ENCODE peak calls at places on chromosomes 16 and 17, in four cellular contexts. One of them, this sample, is unnamed.
A peak's percentile ranks its signal among the peaks of the same experiment; 100 is the strongest.

GRCh38 chr16:27529962-27530361 is 19.8 kb downstream of the GTF3C1 start:
- DNase-seq in neural crest cell: no peak
- DNase-seq in GM10248: no peak
- DNase-seq in activated CD8-positive, alpha-beta T cell treated with anti-CD3 and anti-CD28 coated beads for 36 hours: no peak
- DNase-seq in this sample: no peak

GRCh38 chr16:50679266-50679665 is 1.8 kb downstream of the SNX20 start:
- DNase-seq in neural crest cell: no peak
- DNase-seq in GM10248: no peak
- DNase-seq in activated CD8-positive, alpha-beta T cell treated with anti-CD3 and anti-CD28 coated beads for 36 hours: no peak
- DNase-seq in this sample: no peak

GRCh38 chr17:43368740-43369506 is 29.9 kb upstream of the ARL4D start:
- DNase-seq in neural crest cell: peak; percentile 53
- DNase-seq in GM10248: peak; percentile 56
- DNase-seq in activated CD8-positive, alpha-beta T cell treated with anti-CD3 and anti-CD28 coated beads for 36 hours: peak; percentile 70
- DNase-seq in this sample: peak; percentile 62

GRCh38 chr16:70689970-70690905 is 4.4 kb upstream of the MTSS2 start:
- DNase-seq in neural crest cell: no peak
- DNase-seq in GM10248: no peak
- DNase-seq in activated CD8-positive, alpha-beta T cell treated with anti-CD3 and anti-CD28 coated beads for 36 hours: no peak
- DNase-seq in this sample: no peak

GRCh38 chr16:2514333-2515179 is 804 bp downstream of the ATP6V0C start:
- DNase-seq in neural crest cell: no peak
- DNase-seq in GM10248: no peak
- DNase-seq in activated CD8-positive, alpha-beta T cell treated with anti-CD3 and anti-CD28 coated beads for 36 hours: peak; percentile 51
- DNase-seq in this sample: no peak

GRCh38 chr16:68961778-68962402 is 118.6 kb downstream of the TANGO6 start:
- DNase-seq in neural crest cell: no peak
- DNase-seq in GM10248: no peak
- DNase-seq in activated CD8-positive, alpha-beta T cell treated with anti-CD3 and anti-CD28 coated beads for 36 hours: no peak
- DNase-seq in this sample: no peak

GRCh38 chr17:29844339-29845048 is 85.5 kb downstream of the SSH2 start:
- DNase-seq in neural crest cell: no peak
- DNase-seq in GM10248: no peak
- DNase-seq in activated CD8-positive, alpha-beta T cell treated with anti-CD3 and anti-CD28 coated beads for 36 hours: no peak
- DNase-seq in this sample: no peak

GRCh38 chr16:71840052-71840451 is 5.7 kb upstream of the ATXN1L start:
- DNase-seq in neural crest cell: no peak
- DNase-seq in GM10248: no peak
- DNase-seq in activated CD8-positive, alpha-beta T cell treated with anti-CD3 and anti-CD28 coated beads for 36 hours: no peak
- DNase-seq in this sample: no peak

GRCh38 chr17:51650772-51651171 is 390.4 kb downstream of the UTP18 start:
- DNase-seq in neural crest cell: no peak
- DNase-seq in GM10248: no peak
- DNase-seq in activated CD8-positive, alpha-beta T cell treated with anti-CD3 and anti-CD28 coated beads for 36 hours: no peak
- DNase-seq in this sample: no peak

GRCh38 chr17:58320163-58320558 is 8.4 kb downstream of the TSPOAP1 start:
- DNase-seq in neural crest cell: no peak
- DNase-seq in GM10248: no peak
- DNase-seq in activated CD8-positive, alpha-beta T cell treated with anti-CD3 and anti-CD28 coated beads for 36 hours: no peak
- DNase-seq in this sample: no peak

GRCh38 chr16:19963306-19963705 is 78.7 kb upstream of the GPRC5B start:
- DNase-seq in neural crest cell: no peak
- DNase-seq in GM10248: no peak
- DNase-seq in activated CD8-positive, alpha-beta T cell treated with anti-CD3 and anti-CD28 coated beads for 36 hours: no peak
- DNase-seq in this sample: no peak

GRCh38 chr16:67445441-67445912 is 14.6 kb downstream of the HSD11B2 start:
- DNase-seq in neural crest cell: no peak
- DNase-seq in GM10248: no peak
- DNase-seq in activated CD8-positive, alpha-beta T cell treated with anti-CD3 and anti-CD28 coated beads for 36 hours: no peak
- DNase-seq in this sample: no peak

GRCh38 chr16:30948956-30949654 is at the start of gene ORAI3:
- DNase-seq in neural crest cell: peak; percentile 60
- DNase-seq in GM10248: peak; percentile 87
- DNase-seq in activated CD8-positive, alpha-beta T cell treated with anti-CD3 and anti-CD28 coated beads for 36 hours: peak; percentile 57
- DNase-seq in this sample: peak; percentile 92

GRCh38 chr17:80605326-80606066 is 60.9 kb downstream of the RPTOR start:
- DNase-seq in neural crest cell: no peak
- DNase-seq in GM10248: peak; percentile 82
- DNase-seq in activated CD8-positive, alpha-beta T cell treated with anti-CD3 and anti-CD28 coated beads for 36 hours: peak; percentile 83
- DNase-seq in this sample: peak; percentile 87

GRCh38 chr16:554640-555413 is 5.4 kb upstream of the PRR35 start:
- DNase-seq in neural crest cell: no peak
- DNase-seq in GM10248: no peak
- DNase-seq in activated CD8-positive, alpha-beta T cell treated with anti-CD3 and anti-CD28 coated beads for 36 hours: no peak
- DNase-seq in this sample: no peak

GRCh38 chr17:63830904-63831491 is 3.5 kb upstream of the FTSJ3 start:
- DNase-seq in neural crest cell: no peak
- DNase-seq in GM10248: no peak
- DNase-seq in activated CD8-positive, alpha-beta T cell treated with anti-CD3 and anti-CD28 coated beads for 36 hours: no peak
- DNase-seq in this sample: no peak

GRCh38 chr16:88783391-88784073 is 1.5 kb downstream of the PIEZO1 start:
- DNase-seq in neural crest cell: no peak
- DNase-seq in GM10248: no peak
- DNase-seq in activated CD8-positive, alpha-beta T cell treated with anti-CD3 and anti-CD28 coated beads for 36 hours: no peak
- DNase-seq in this sample: no peak

GRCh38 chr17:17387461-17388362 is 84.5 kb downstream of the NT5M start:
- DNase-seq in neural crest cell: no peak
- DNase-seq in GM10248: no peak
- DNase-seq in activated CD8-positive, alpha-beta T cell treated with anti-CD3 and anti-CD28 coated beads for 36 hours: peak; percentile 32
- DNase-seq in this sample: no peak

GRCh38 chr16:1145383-1146100 is 7.4 kb upstream of the CACNA1H start:
- DNase-seq in neural crest cell: no peak
- DNase-seq in GM10248: no peak
- DNase-seq in activated CD8-positive, alpha-beta T cell treated with anti-CD3 and anti-CD28 coated beads for 36 hours: no peak
- DNase-seq in this sample: no peak

GRCh38 chr16:86590501-86591144 is 12.3 kb downstream of the FOXL1 start:
- DNase-seq in neural crest cell: no peak
- DNase-seq in GM10248: no peak
- DNase-seq in activated CD8-positive, alpha-beta T cell treated with anti-CD3 and anti-CD28 coated beads for 36 hours: no peak
- DNase-seq in this sample: no peak

GRCh38 chr17:82062984-82063368 is 2.6 kb downstream of the DUS1L start:
- DNase-seq in neural crest cell: no peak
- DNase-seq in GM10248: no peak
- DNase-seq in activated CD8-positive, alpha-beta T cell treated with anti-CD3 and anti-CD28 coated beads for 36 hours: no peak
- DNase-seq in this sample: no peak

GRCh38 chr17:68792042-68792685 is 163.0 kb downstream of the ABCA8 start:
- DNase-seq in neural crest cell: no peak
- DNase-seq in GM10248: no peak
- DNase-seq in activated CD8-positive, alpha-beta T cell treated with anti-CD3 and anti-CD28 coated beads for 36 hours: no peak
- DNase-seq in this sample: no peak

GRCh38 chr17:16027708-16028584 is 28.3 kb downstream of the TTC19 start:
- DNase-seq in neural crest cell: no peak
- DNase-seq in GM10248: peak; percentile 46
- DNase-seq in activated CD8-positive, alpha-beta T cell treated with anti-CD3 and anti-CD28 coated beads for 36 hours: peak; percentile 81
- DNase-seq in this sample: peak; percentile 44

GRCh38 chr16:2042171-2042570 is 5.5 kb downstream of the NTHL1 start:
- DNase-seq in neural crest cell: no peak
- DNase-seq in GM10248: no peak
- DNase-seq in activated CD8-positive, alpha-beta T cell treated with anti-CD3 and anti-CD28 coated beads for 36 hours: no peak
- DNase-seq in this sample: no peak

GRCh38 chr17:58083491-58084316 is 485 bp downstream of the DYNLL2 start:
- DNase-seq in neural crest cell: no peak
- DNase-seq in GM10248: peak; percentile 78
- DNase-seq in activated CD8-positive, alpha-beta T cell treated with anti-CD3 and anti-CD28 coated beads for 36 hours: peak; percentile 79
- DNase-seq in this sample: peak; percentile 89

GRCh38 chr17:1958134-1958881 is 66.8 kb downstream of the RTN4RL1 start:
- DNase-seq in neural crest cell: no peak
- DNase-seq in GM10248: no peak
- DNase-seq in activated CD8-positive, alpha-beta T cell treated with anti-CD3 and anti-CD28 coated beads for 36 hours: no peak
- DNase-seq in this sample: no peak

GRCh38 chr17:37278247-37278894 is 97.4 kb upstream of the C17orf78 start:
- DNase-seq in neural crest cell: no peak
- DNase-seq in GM10248: no peak
- DNase-seq in activated CD8-positive, alpha-beta T cell treated with anti-CD3 and anti-CD28 coated beads for 36 hours: no peak
- DNase-seq in this sample: no peak

GRCh38 chr17:22570144-22570845 is 878.0 kb downstream of the KCNJ18 start:
- DNase-seq in neural crest cell: no peak
- DNase-seq in GM10248: no peak
- DNase-seq in activated CD8-positive, alpha-beta T cell treated with anti-CD3 and anti-CD28 coated beads for 36 hours: no peak
- DNase-seq in this sample: no peak

GRCh38 chr17:27296427-27296979 is 2.6 kb downstream of the WSB1 start:
- DNase-seq in neural crest cell: no peak
- DNase-seq in GM10248: no peak
- DNase-seq in activated CD8-positive, alpha-beta T cell treated with anti-CD3 and anti-CD28 coated beads for 36 hours: no peak
- DNase-seq in this sample: no peak

GRCh38 chr16:84995666-84996065 is 15.7 kb downstream of the ZDHHC7 start:
- DNase-seq in neural crest cell: no peak
- DNase-seq in GM10248: no peak
- DNase-seq in activated CD8-positive, alpha-beta T cell treated with anti-CD3 and anti-CD28 coated beads for 36 hours: peak; percentile 8
- DNase-seq in this sample: no peak

GRCh38 chr17:49638818-49639217 is 39.1 kb downstream of the SPOP start:
- DNase-seq in neural crest cell: no peak
- DNase-seq in GM10248: no peak
- DNase-seq in activated CD8-positive, alpha-beta T cell treated with anti-CD3 and anti-CD28 coated beads for 36 hours: no peak
- DNase-seq in this sample: no peak

GRCh38 chr17:80130992-80131391 is 15.9 kb downstream of the EIF4A3 start:
- DNase-seq in neural crest cell: no peak
- DNase-seq in GM10248: no peak
- DNase-seq in activated CD8-positive, alpha-beta T cell treated with anti-CD3 and anti-CD28 coated beads for 36 hours: no peak
- DNase-seq in this sample: no peak

DNA sequence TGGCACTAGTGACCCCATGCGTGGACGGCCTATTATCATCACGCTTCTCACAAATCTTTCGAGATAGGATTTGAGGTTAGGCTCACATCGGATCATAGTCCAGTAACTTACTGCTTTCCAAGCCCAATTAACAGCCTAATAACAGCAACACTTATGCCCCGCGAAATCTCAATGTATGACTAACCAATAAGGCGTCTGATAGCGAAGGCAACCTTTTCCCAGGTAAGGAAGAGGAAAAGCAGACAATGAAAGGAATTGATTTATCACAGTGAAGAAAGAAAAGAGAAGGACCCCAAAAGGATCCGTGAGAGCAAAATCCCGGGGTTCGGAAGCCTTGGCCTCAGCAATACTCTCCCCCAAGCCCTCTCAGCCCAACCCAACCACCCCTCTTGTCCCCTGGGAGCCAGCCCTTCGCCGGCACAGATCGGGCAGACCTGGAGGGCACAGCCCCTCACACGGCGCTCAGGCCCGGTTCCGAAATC is 567 bp downstream of the GPATCH8 start:
- DNase-seq in neural crest cell: no peak
- DNase-seq in GM10248: no peak
- DNase-seq in activated CD8-positive, alpha-beta T cell treated with anti-CD3 and anti-CD28 coated beads for 36 hours: no peak
- DNase-seq in this sample: peak; percentile 28
- TF ChIP-seq CTCF in neural crest cell: no peak
- TF ChIP-seq CTCF in GM10248: no peak
- TF ChIP-seq CTCF in activated CD8-positive, alpha-beta T cell treated with anti-CD3 and anti-CD28 coated beads for 36 hours: no peak
- TF ChIP-seq CTCF in this sample: no peak

DNA sequence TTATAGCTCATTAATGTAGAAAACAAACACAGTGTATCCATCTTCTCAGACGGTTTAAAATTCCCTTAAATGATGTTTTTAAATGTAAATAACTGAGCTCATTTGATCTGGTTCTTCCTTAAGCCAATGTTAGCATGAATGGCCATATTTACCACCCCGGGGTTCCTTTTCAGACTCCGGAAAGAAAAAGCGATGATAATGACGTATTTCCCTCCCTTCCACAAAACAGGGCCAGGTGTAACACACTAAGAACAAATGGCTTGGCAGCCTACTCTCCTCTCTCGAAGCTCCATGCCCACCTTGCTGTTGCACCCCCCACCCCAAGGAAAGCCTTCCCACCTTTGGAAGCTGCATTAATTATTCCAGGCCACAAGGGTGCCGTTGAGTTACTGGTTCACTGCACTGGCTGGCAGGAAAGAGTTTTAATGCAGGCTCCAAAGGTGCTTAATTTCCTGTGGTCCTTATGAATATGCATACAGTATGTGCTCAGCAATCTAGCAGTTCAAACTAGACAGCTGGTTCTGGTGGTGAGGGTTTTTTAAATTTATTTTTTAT is 378.9 kb downstream of the WWOX start:
- DNase-seq in neural crest cell: no peak
- DNase-seq in GM10248: no peak
- DNase-seq in activated CD8-positive, alpha-beta T cell treated with anti-CD3 and anti-CD28 coated beads for 36 hours: peak; percentile 4
- DNase-seq in this sample: no peak
- TF ChIP-seq CTCF in neural crest cell: no peak
- TF ChIP-seq CTCF in GM10248: peak; percentile 8
- TF ChIP-seq CTCF in activated CD8-positive, alpha-beta T cell treated with anti-CD3 and anti-CD28 coated beads for 36 hours: peak; percentile 32
- TF ChIP-seq CTCF in this sample: no peak

GRCh38 chr17:77892469-77893143 is 65.9 kb upstream of the TNRC6C start:
- DNase-seq in neural crest cell: peak; percentile 65
- DNase-seq in GM10248: no peak
- DNase-seq in activated CD8-positive, alpha-beta T cell treated with anti-CD3 and anti-CD28 coated beads for 36 hours: peak; percentile 40
- DNase-seq in this sample: no peak
- TF ChIP-seq CTCF in neural crest cell: peak; percentile 58
- TF ChIP-seq CTCF in GM10248: no peak
- TF ChIP-seq CTCF in activated CD8-positive, alpha-beta T cell treated with anti-CD3 and anti-CD28 coated beads for 36 hours: peak; percentile 22
- TF ChIP-seq CTCF in this sample: no peak

GRCh38 chr17:75241502-75241901 is 19.9 kb downstream of the GGA3 start:
- DNase-seq in neural crest cell: no peak
- DNase-seq in GM10248: no peak
- DNase-seq in activated CD8-positive, alpha-beta T cell treated with anti-CD3 and anti-CD28 coated beads for 36 hours: no peak
- DNase-seq in this sample: no peak

GRCh38 chr17:75239778-75240393 is 21.5 kb downstream of the GGA3 start:
- DNase-seq in neural crest cell: no peak
- DNase-seq in GM10248: no peak
- DNase-seq in activated CD8-positive, alpha-beta T cell treated with anti-CD3 and anti-CD28 coated beads for 36 hours: no peak
- DNase-seq in this sample: no peak

GRCh38 chr17:75241143-75241430 is 20.3 kb downstream of the GGA3 start:
- DNase-seq in neural crest cell: no peak
- DNase-seq in GM10248: no peak
- DNase-seq in activated CD8-positive, alpha-beta T cell treated with anti-CD3 and anti-CD28 coated beads for 36 hours: no peak
- DNase-seq in this sample: no peak

GRCh38 chr17:75239214-75239613 is 22.2 kb downstream of the GGA3 start:
- DNase-seq in neural crest cell: no peak
- DNase-seq in GM10248: no peak
- DNase-seq in activated CD8-positive, alpha-beta T cell treated with anti-CD3 and anti-CD28 coated beads for 36 hours: no peak
- DNase-seq in this sample: no peak

DNA sequence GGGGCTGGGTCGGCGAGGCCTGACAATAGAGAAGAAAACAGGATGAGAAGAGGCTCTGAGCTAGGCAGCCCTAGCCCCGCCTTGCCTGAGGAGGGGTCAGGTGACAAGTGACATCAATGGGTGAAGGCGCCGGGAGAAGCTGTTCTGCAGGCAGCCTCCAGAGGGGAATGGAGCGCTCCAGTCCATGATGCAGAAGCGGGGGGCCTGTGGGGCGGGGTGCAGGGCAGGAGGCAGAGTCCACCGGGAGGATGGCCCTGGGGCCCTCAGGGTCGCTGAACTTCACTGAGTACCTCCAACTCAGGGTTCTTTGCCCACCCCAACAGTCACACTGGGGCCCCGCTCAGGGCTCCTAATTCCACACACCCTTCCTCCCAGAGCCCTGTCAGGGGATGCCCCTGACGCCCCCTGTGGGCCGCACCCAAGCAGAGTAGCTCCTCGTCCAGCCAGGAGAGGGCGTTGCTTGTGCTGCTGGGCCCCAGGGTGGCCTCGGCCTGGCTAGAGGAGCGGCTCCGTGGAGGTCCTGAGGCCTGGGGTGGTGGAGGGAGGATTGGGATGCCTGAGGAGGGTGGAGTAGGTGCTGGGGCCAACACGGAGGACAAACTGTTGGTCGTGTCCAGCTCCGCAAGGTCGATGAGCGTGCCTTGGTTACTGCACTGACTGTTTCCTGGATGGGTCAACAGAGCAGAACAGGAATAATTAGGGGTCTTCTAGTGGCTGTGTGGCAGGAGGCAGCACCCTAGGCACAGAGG is 20.8 kb downstream of the GGA3 start:
- DNase-seq in neural crest cell: peak; percentile 29
- DNase-seq in GM10248: peak; percentile 54
- DNase-seq in activated CD8-positive, alpha-beta T cell treated with anti-CD3 and anti-CD28 coated beads for 36 hours: peak; percentile 69
- DNase-seq in this sample: no peak
- TF ChIP-seq CTCF in neural crest cell: peak; percentile 61
- TF ChIP-seq CTCF in GM10248: peak; percentile 59
- TF ChIP-seq CTCF in activated CD8-positive, alpha-beta T cell treated with anti-CD3 and anti-CD28 coated beads for 36 hours: peak; percentile 72
- TF ChIP-seq CTCF in this sample: peak; percentile 91